ENCODE peak calls at places on chromosomes 3 and 15, in nine cellular contexts. T is HepG2; P is astrocyte; I is heart right ventricle; N is ascending aorta; M is OCI-LY7; B is GM23338; H is lung; C is CD8-positive, alpha-beta T cell. Q is an unnamed sample. For H3K4me1, the result is how much of the 10 kb centered on the place peaks cover.

GRCh38 chr3:36600413-36600812 is 163.9 kb downstream of the DCLK3 start:
- DNase-seq in M (peak), I (no peak), T (no peak), N (no peak), C (no peak), B (no peak), H (no peak), P (no peak), Q (no peak)

GRCh38 chr15:57313134-57313483 is 63.2 kb upstream of the CGNL1 start:
- DNase-seq in C (no peak), H (no peak), B (no peak), M (no peak), I (no peak), N (no peak), T (no peak), P (no peak), Q (no peak)

GRCh38 chr3:51729005-51729633 is 22.3 kb downstream of the GRM2 start:
- DNase-seq in T (no peak), M (no peak), B (no peak), P (peak), I (no peak), C (no peak), H (no peak), N (no peak), Q (no peak)

GRCh38 chr3:50655009-50655830 is 19.5 kb upstream of the DOCK3 start:
- DNase-seq in B (no peak), I (no peak), C (no peak), M (no peak), N (no peak), H (no peak), P (no peak), T (no peak), Q (no peak)

GRCh38 chr15:66743703-66744536 is 41.9 kb downstream of the SMAD6 start:
- DNase-seq in N (no peak), C (no peak), T (no peak), I (peak), H (no peak), P (no peak), B (peak), M (no peak), Q (no peak)

GRCh38 chr3:52233968-52234367 is 5.0 kb downstream of the TWF2 start:
- DNase-seq in N (no peak), M (no peak), P (no peak), H (no peak), I (peak), B (no peak), C (no peak), T (no peak), Q (no peak)

GRCh38 chr3:185912929-185913901 is 24.6 kb downstream of the TRA2B start:
- DNase-seq in I (no peak), B (no peak), T (no peak), H (no peak), P (no peak), C (no peak), N (no peak), M (no peak), Q (no peak)

GRCh38 chr15:41893422-41894250 is at the start of gene SPTBN5:
- DNase-seq in I (no peak), H (no peak), T (peak), N (no peak), B (no peak), M (no peak), C (no peak), P (no peak), Q (no peak)

GRCh38 chr3:186224211-186224610 is 115.3 kb upstream of the ETV5 start:
- DNase-seq in P (no peak), T (no peak), I (no peak), B (no peak), N (no peak), M (no peak), C (no peak), H (no peak), Q (no peak)

GRCh38 chr3:174973465-174973864 is 114.3 kb downstream of the NAALADL2 start:
- DNase-seq in P (no peak), C (no peak), B (no peak), I (no peak), H (peak), T (peak), M (no peak), N (no peak), Q (no peak)

GRCh38 chr3:57856675-57857074 is 100.6 kb downstream of the SLMAP start:
- DNase-seq in T (no peak), M (peak), H (no peak), P (no peak), B (peak), I (no peak), C (no peak), N (no peak), Q (no peak)

GRCh38 chr3:38382506-38383080 is 36.0 kb downstream of the XYLB start:
- DNase-seq in C (no peak), P (no peak), N (no peak), H (no peak), I (no peak), B (no peak), T (no peak), M (no peak), Q (no peak)

GRCh38 chr3:189309400-189309975 is 137.7 kb downstream of the TPRG1 start:
- DNase-seq in N (no peak), I (no peak), P (no peak), H (no peak), B (no peak), C (no peak), M (no peak), T (no peak), Q (no peak)

GRCh38 chr3:172152869-172153268 is 113.5 kb downstream of the FNDC3B start:
- DNase-seq in N (peak), M (no peak), C (no peak), I (peak), P (peak), B (no peak), T (no peak), H (no peak), Q (no peak)

GRCh38 chr3:136844726-136845125 is 17.3 kb upstream of the NCK1 start:
- DNase-seq in M (no peak), P (no peak), I (no peak), C (no peak), H (no peak), B (no peak), N (no peak), T (no peak), Q (no peak)

GRCh38 chr3:187319699-187320302 is 28.3 kb upstream of the MASP1 start:
- DNase-seq in I (peak), N (peak), B (peak), T (peak), P (peak), M (peak), H (peak), C (peak), Q (peak)

GRCh38 chr3:183281126-183281797 is 28.2 kb downstream of the B3GNT5 start:
- DNase-seq in P (peak), H (no peak), N (no peak), C (no peak), I (no peak), B (no peak), M (no peak), T (no peak), Q (no peak)

GRCh38 chr15:91268510-91268909 is 168.5 kb downstream of the SV2B start:
- DNase-seq in C (no peak), P (no peak), H (no peak), N (no peak), I (no peak), M (peak), T (no peak), B (peak), Q (no peak)

GRCh38 chr3:114428173-114428606 is 134.4 kb downstream of the TIGIT start:
- DNase-seq in P (no peak), N (no peak), C (no peak), H (no peak), M (no peak), T (no peak), I (no peak), B (no peak), Q (no peak)

GRCh38 chr3:120204338-120204737 is 80.7 kb downstream of the GPR156 start:
- DNase-seq in M (no peak), N (no peak), I (no peak), B (no peak), H (no peak), C (no peak), P (no peak), T (no peak), Q (no peak)

GRCh38 chr3:189488241-189488767 is 142.9 kb upstream of the TP63 start:
- DNase-seq in C (no peak), B (no peak), M (no peak), I (no peak), T (no peak), P (peak), H (no peak), N (no peak), Q (no peak)

GRCh38 chr15:29225534-29226224 is 43.9 kb downstream of the NSMCE3 start:
- DNase-seq in H (no peak), P (no peak), B (no peak), C (no peak), N (no peak), I (no peak), M (no peak), T (no peak), Q (no peak)

GRCh38 chr3:21515417-21515816 is 235.6 kb downstream of the ZNF385D start:
- DNase-seq in C (no peak), B (no peak), M (no peak), H (no peak), N (no peak), P (no peak), I (no peak), T (no peak), Q (no peak)

GRCh38 chr15:68691667-68692066 is 112.9 kb downstream of the CORO2B start:
- DNase-seq in T (peak), P (no peak), M (no peak), N (no peak), H (no peak), C (no peak), B (no peak), I (no peak), Q (no peak)

GRCh38 chr3:128053614-128054013 is 1.4 kb downstream of the SEC61A1 start:
- DNase-seq in B (no peak), T (peak), I (no peak), C (no peak), P (no peak), N (no peak), M (no peak), H (no peak), Q (no peak)
- H3K27ac ChIP-seq in B (no peak), T (peak), I (peak), C (no peak), P (peak), N (peak), M (no peak), H (no peak), Q (peak)

GRCh38 chr15:101217446-101217845 is 34.4 kb downstream of the CHSY1 start:
- DNase-seq in T (peak), B (no peak), N (no peak), H (no peak), I (no peak), C (no peak), P (no peak), M (no peak), Q (no peak)
- H3K4me1 ChIP-seq in T (under half), B (under half), N (under half), H (under half), I (under half), C (under half), P (under half), M (under half), Q (under half)

GRCh38 chr3:141373768-141374526 is 5.6 kb downstream of the ZBTB38 start:
- DNase-seq in H (no peak), I (no peak), P (peak), N (no peak), B (peak), M (no peak), C (no peak), T (no peak), Q (no peak)

GRCh38 chr3:141370065-141370533 is 1.8 kb downstream of the ZBTB38 start:
- DNase-seq in T (peak), N (peak), P (peak), H (peak), B (peak), M (peak), C (peak), I (peak), Q (peak)

GRCh38 chr3:141371882-141372281 is 3.6 kb downstream of the ZBTB38 start:
- DNase-seq in C (no peak), B (no peak), H (no peak), T (no peak), P (no peak), N (no peak), M (no peak), I (no peak), Q (no peak)

GRCh38 chr3:141373232-141373631 is 4.9 kb downstream of the ZBTB38 start:
- DNase-seq in N (no peak), T (no peak), B (no peak), H (no peak), M (no peak), I (no peak), P (no peak), C (no peak), Q (no peak)

DNA sequence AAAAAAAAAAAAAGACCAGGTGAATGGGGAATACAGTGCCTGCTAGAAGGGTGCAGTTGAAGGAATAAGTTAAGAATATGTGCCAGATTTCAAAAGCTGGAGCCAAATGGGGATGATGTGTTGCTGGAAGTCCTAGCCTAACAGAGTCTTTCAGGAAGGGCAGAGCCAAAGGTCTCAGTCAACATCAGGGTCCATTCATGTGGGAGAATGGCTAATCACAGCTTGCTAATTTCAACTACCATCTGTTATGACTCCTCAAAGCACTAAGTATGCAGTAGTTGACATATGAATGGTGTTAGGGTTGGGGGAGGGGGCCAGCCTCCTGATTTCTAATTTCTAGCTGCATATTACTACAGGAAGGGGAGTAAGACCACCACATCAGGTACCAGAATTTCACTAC is 4.4 kb downstream of the ZBTB38 start:
- DNase-seq in P (no peak), N (no peak), M (no peak), C (no peak), T (no peak), I (no peak), H (no peak), B (no peak), Q (no peak)
- H3K27ac ChIP-seq in P (no peak), N (no peak), M (no peak), C (no peak), T (no peak), I (no peak), H (no peak), B (no peak), Q (no peak)

GRCh38 chr15:78065973-78066946 is 11.3 kb downstream of the TBC1D2B start:
- DNase-seq in H (no peak), I (no peak), N (peak), P (peak), T (no peak), C (no peak), B (no peak), M (peak), Q (no peak)
- H3K4me1 ChIP-seq in H (under half), I (half or more), N (under half), P (half or more), T (half or more), C (half or more), B (half or more), M (half or more), Q (half or more)

GRCh38 chr3:104279617-104280016 is 1087.1 kb upstream of the ALCAM start:
- DNase-seq in C (no peak), T (no peak), H (no peak), M (no peak), P (peak), N (no peak), B (no peak), I (no peak), Q (no peak)
- H3K27ac ChIP-seq in C (no peak), T (no peak), H (no peak), M (no peak), P (no peak), N (peak), B (no peak), I (no peak), Q (no peak)

DNA sequence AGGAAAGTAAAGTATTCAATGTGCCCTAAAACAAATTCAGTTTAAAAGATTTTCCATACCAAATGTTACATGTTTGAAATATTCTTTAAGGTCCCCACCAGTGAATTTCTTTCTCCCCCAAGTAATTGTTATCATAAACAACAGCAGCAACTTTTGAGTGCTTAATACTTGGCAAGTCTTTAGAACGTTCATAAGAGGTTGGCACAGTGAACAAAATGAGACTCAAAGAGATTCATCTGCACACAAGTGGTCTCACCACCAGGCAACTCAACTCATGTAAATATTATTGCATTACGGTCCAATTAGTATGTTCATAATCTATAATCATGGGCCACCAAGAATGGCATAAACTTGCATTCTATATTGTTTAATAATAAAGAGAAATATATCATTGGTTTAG is 98.7 kb downstream of the TBL1XR1 start:
- DNase-seq in H (no peak), T (no peak), C (no peak), N (no peak), I (no peak), P (no peak), M (no peak), B (no peak), Q (no peak)
- H3K4me1 ChIP-seq in H (under half), T (under half), C (under half), N (under half), I (under half), P (under half), M (under half), B (under half), Q (under half)

GRCh38 chr15:55319537-55320325 is 709 bp downstream of the PIGB start:
- DNase-seq in T (no peak), H (no peak), C (no peak), P (no peak), I (no peak), N (peak), B (no peak), M (peak), Q (peak)
- H3K27ac ChIP-seq in T (peak), H (peak), C (peak), P (peak), I (peak), N (peak), B (no peak), M (peak), Q (peak)

DNA sequence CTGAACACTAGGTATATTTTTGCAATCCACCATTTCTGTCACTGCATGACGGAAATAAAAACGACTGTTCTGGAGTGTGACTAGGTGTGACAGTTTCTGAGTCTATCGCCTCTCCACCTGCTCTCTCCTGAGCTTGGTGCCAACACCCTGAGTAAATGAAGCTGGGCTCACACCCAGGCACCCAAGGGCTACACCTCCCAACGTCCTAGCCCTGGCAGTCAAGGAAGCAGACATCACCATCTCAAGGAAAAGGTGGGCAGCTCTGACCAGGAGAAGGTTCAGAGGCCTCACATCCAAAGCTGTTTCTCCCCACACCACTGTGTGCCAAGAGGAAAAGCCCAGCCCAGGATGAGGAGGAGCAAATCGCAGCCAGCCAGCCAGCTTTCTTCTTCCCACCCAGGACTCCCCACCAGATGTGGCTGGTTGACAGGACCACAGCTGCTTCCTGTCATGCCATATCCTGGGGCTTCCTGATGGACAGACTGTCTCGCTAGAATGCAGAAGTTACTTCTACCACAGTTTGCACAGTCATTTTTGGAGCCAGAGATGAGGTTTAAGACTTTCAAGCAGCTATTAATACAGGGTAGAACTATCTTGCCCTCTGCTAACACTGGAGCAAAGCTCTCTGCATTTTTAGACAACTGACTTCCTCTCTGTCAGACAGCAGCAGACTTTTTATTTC is 3.3 kb downstream of the SCAMP2 start:
- DNase-seq in C (no peak), N (peak), P (no peak), B (no peak), I (peak), T (no peak), M (peak), H (peak), Q (peak)
- H3K4me1 ChIP-seq in C (half or more), N (under half), P (under half), B (under half), I (half or more), T (half or more), M (under half), H (under half), Q (half or more)

Q was measured in transverse colon.